ENCODE peak calls at places on chromosomes 11 and 22, in ten cellular contexts. P is HT-29; L is fibroblast of mammary gland; B is effector CD4-positive, alpha-beta T cell; X is EH; M is RWPE1; O is naive thymus-derived CD4-positive, alpha-beta T cell; V is body of pancreas; Q is dorsolateral prefrontal cortex; J is left lung. I is an unnamed sample.

GRCh38 chr11:101458161-101458560 is 125.6 kb downstream of the TRPC6 start:
- DNase-seq in P (no peak), B (no peak), V (no peak), Q (no peak), X (peak; percentile 58), M (no peak), O (no peak), J (no peak), L (peak; percentile 74), I (no peak)

GRCh38 chr22:49483281-49483905 is 344.3 kb downstream of the BRD1 start:
- DNase-seq in Q (no peak), V (no peak), P (no peak), X (no peak), L (no peak), M (no peak), B (no peak), J (no peak), O (no peak), I (no peak)

GRCh38 chr11:131877246-131877645 is 506.8 kb downstream of the NTM start:
- DNase-seq in P (no peak), Q (no peak), J (no peak), V (no peak), B (no peak), M (no peak), L (no peak), X (no peak), O (no peak), I (no peak)

GRCh38 chr11:62208785-62209144 is 292 bp downstream of the SCGB2A1 start:
- DNase-seq in M (no peak), P (no peak), Q (no peak), X (no peak), V (no peak), O (no peak), J (no peak), L (no peak), B (no peak), I (no peak)

GRCh38 chr11:45208135-45208534 is 61.7 kb downstream of the PRDM11 start:
- DNase-seq in M (no peak), O (no peak), J (no peak), X (no peak), B (no peak), Q (no peak), V (no peak), P (peak; percentile 57), L (no peak), I (no peak)

GRCh38 chr11:117861151-117862018 is 15.1 kb downstream of the FXYD6 start:
- DNase-seq in M (peak; percentile 14), V (no peak), L (peak; percentile 6), Q (peak; percentile 77), P (no peak), X (peak; percentile 8), J (no peak), B (no peak), O (no peak), I (no peak)

GRCh38 chr11:103070142-103070541 is 21.8 kb downstream of the DCUN1D5 start:
- DNase-seq in L (no peak), P (no peak), B (no peak), V (no peak), J (no peak), M (no peak), X (no peak), Q (no peak), O (no peak), I (no peak)

GRCh38 chr11:74776546-74776945 is 27.9 kb downstream of the RNF169 start:
- DNase-seq in B (no peak), P (no peak), Q (no peak), L (no peak), M (no peak), X (no peak), V (no peak), O (no peak), J (no peak), I (no peak)

GRCh38 chr11:131583823-131584222 is 213.4 kb downstream of the NTM start:
- DNase-seq in O (no peak), M (no peak), V (no peak), X (no peak), P (no peak), B (no peak), Q (no peak), J (no peak), L (no peak), I (no peak)

GRCh38 chr11:119422505-119423416 is at the start of gene THY1:
- DNase-seq in V (no peak), B (no peak), J (no peak), M (no peak), X (peak; percentile 81), L (peak; percentile 63), P (no peak), O (no peak), Q (peak; percentile 87), I (no peak)

GRCh38 chr11:47433991-47434786 is 8.0 kb upstream of the PSMC3 start:
- DNase-seq in P (no peak), M (no peak), L (peak; percentile 87), Q (no peak), V (peak; percentile 29), X (peak; percentile 84), O (no peak), J (no peak), B (no peak), I (no peak)

GRCh38 chr11:12061851-12062560 is 48.4 kb upstream of the MICAL2 start:
- DNase-seq in M (no peak), Q (no peak), V (no peak), B (no peak), O (no peak), J (no peak), L (no peak), P (no peak), X (no peak), I (no peak)

GRCh38 chr22:48694296-48694883 is 1133.3 kb downstream of the BRD1 start:
- DNase-seq in M (no peak), J (no peak), B (no peak), O (no peak), P (no peak), Q (no peak), X (no peak), L (no peak), V (no peak), I (no peak)

GRCh38 chr22:35591696-35592417 is 25.3 kb downstream of the MB start:
- DNase-seq in B (no peak), Q (no peak), M (no peak), X (no peak), J (no peak), V (no peak), P (no peak), O (no peak), L (no peak), I (no peak)

GRCh38 chr22:46044718-46045458 is 67.9 kb upstream of the WNT7B start:
- DNase-seq in L (no peak), M (no peak), Q (no peak), P (no peak), X (peak; percentile 54), J (peak; percentile 41), O (no peak), B (peak; percentile 16), V (peak; percentile 12), I (no peak)

GRCh38 chr11:76599041-76600013 is 71.2 kb downstream of the LRRC32 start:
- DNase-seq in M (no peak), B (no peak), J (no peak), X (peak; percentile 32), P (no peak), Q (no peak), L (no peak), V (no peak), O (no peak), I (no peak)